ENCODE peak calls at places on chromosomes 7 and 10, in eight cellular contexts. O, Y, Q, B, H, J, K and D are unnamed samples.

GRCh38 chr7:517848-518629 is 1.6 kb downstream of the PDGFA start:
- DNase-seq in O (peak), H (peak), Y (peak), K (peak), Q (no peak), J (no peak), B (no peak), D (peak)

GRCh38 chr10:42593284-42593683 is 45.1 kb downstream of the ZNF33B start:
- DNase-seq in J (no peak), B (no peak), Y (no peak), H (no peak), O (no peak), Q (no peak), K (no peak), D (no peak)

GRCh38 chr7:99112097-99112496 is 31.8 kb downstream of the SMURF1 start:
- DNase-seq in Q (no peak), Y (no peak), B (no peak), O (no peak), H (no peak), J (no peak), K (no peak), D (no peak)

GRCh38 chr10:29386347-29386999 is 97.6 kb downstream of the LYZL1 start:
- DNase-seq in O (peak), H (no peak), J (peak), K (peak), Q (no peak), B (no peak), Y (no peak), D (no peak)

GRCh38 chr10:30445716-30446115 is 11.7 kb downstream of the MAP3K8 start:
- DNase-seq in J (no peak), K (no peak), B (no peak), Y (no peak), Q (no peak), O (peak), H (no peak), D (no peak)

GRCh38 chr10:124550305-124551034 is 88.8 kb downstream of the LHPP start:
- DNase-seq in K (no peak), H (no peak), Y (no peak), B (no peak), J (no peak), O (no peak), Q (no peak), D (no peak)

GRCh38 chr7:127862540-127862939 is 168.7 kb downstream of the LRRC4 start:
- DNase-seq in J (no peak), H (no peak), Y (no peak), K (no peak), Q (no peak), B (no peak), O (no peak), D (no peak)

GRCh38 chr10:69614130-69614529 is 15.9 kb upstream of the FAM241B start:
- DNase-seq in O (no peak), Q (no peak), K (no peak), B (no peak), J (no peak), H (no peak), Y (no peak), D (no peak)

GRCh38 chr10:121615401-121615800 is 17.2 kb upstream of the FGFR2 start:
- DNase-seq in Q (no peak), Y (no peak), O (peak), J (no peak), H (peak), B (no peak), K (no peak), D (no peak)

GRCh38 chr7:24971333-24972165 is 8.4 kb downstream of the OSBPL3 start:
- DNase-seq in H (no peak), O (peak), Y (no peak), K (no peak), J (no peak), Q (no peak), B (peak), D (no peak)

GRCh38 chr7:45179666-45180065 is 22.1 kb downstream of the RAMP3 start:
- DNase-seq in O (no peak), H (no peak), B (no peak), J (no peak), K (no peak), Y (no peak), Q (no peak), D (no peak)

GRCh38 chr10:122727426-122727825 is 27.8 kb upstream of the C10orf120 start:
- DNase-seq in H (no peak), O (no peak), Y (no peak), K (no peak), B (no peak), Q (no peak), J (no peak), D (no peak)

GRCh38 chr10:2714597-2714996 is 352.8 kb upstream of the PFKP start:
- DNase-seq in O (no peak), Q (no peak), Y (no peak), K (no peak), B (no peak), J (no peak), H (no peak), D (no peak)

GRCh38 chr7:148698397-148699023 is at the start of gene CUL1:
- DNase-seq in Q (peak), J (peak), K (peak), H (peak), B (no peak), Y (peak), O (peak), D (peak)

GRCh38 chr7:88759216-88759955 is at the start of gene ZNF804B:
- DNase-seq in O (no peak), B (no peak), K (peak), Y (no peak), J (no peak), Q (no peak), H (no peak), D (peak)

GRCh38 chr10:28913850-28914249 is 236.5 kb downstream of the BAMBI start:
- DNase-seq in O (no peak), Y (no peak), K (no peak), H (no peak), Q (no peak), B (no peak), J (no peak), D (no peak)

GRCh38 chr10:35561670-35562069 is 43.5 kb upstream of the GJD4 start:
- DNase-seq in H (peak), J (no peak), Q (no peak), O (no peak), K (no peak), B (no peak), Y (no peak), D (no peak)

GRCh38 chr7:120550494-120551048 is 277.6 kb downstream of the KCND2 start:
- DNase-seq in O (peak), B (peak), Q (no peak), Y (no peak), H (no peak), K (no peak), J (no peak), D (no peak)

GRCh38 chr7:149292101-149292823 is 30.3 kb downstream of the ZNF783 start:
- DNase-seq in K (peak), Q (no peak), H (no peak), J (no peak), B (peak), Y (no peak), O (peak), D (no peak)

GRCh38 chr7:16669581-16669980 is 23.6 kb downstream of the BZW2 start:
- DNase-seq in O (peak), H (no peak), K (no peak), Y (no peak), B (no peak), Q (no peak), J (no peak), D (no peak)

GRCh38 chr10:100799881-100800280 is 54.5 kb downstream of the PAX2 start:
- DNase-seq in K (no peak), Y (no peak), B (no peak), O (no peak), Q (no peak), J (no peak), H (no peak), D (no peak)

GRCh38 chr7:77993823-77994222 is 195.2 kb downstream of the PHTF2 start:
- DNase-seq in Q (no peak), Y (no peak), K (no peak), J (no peak), O (no peak), H (no peak), B (no peak), D (no peak)

GRCh38 chr7:98548981-98549380 is 68.1 kb upstream of the NPTX2 start:
- DNase-seq in H (no peak), Q (no peak), Y (no peak), J (no peak), O (no peak), K (no peak), B (no peak), D (no peak)

GRCh38 chr10:124737221-124737620 is 7.0 kb downstream of the FAM53B start:
- DNase-seq in H (no peak), O (no peak), Q (no peak), K (no peak), B (no peak), J (no peak), Y (no peak), D (no peak)

GRCh38 chr10:6191569-6191968 is 11.2 kb upstream of the PFKFB3 start:
- DNase-seq in J (no peak), B (no peak), O (no peak), K (no peak), Q (no peak), Y (no peak), H (no peak), D (no peak)

GRCh38 chr10:109902992-109903947 is 20.0 kb downstream of the XPNPEP1 start:
- DNase-seq in Q (no peak), K (no peak), O (no peak), J (no peak), B (no peak), H (no peak), Y (no peak), D (peak)

DNA sequence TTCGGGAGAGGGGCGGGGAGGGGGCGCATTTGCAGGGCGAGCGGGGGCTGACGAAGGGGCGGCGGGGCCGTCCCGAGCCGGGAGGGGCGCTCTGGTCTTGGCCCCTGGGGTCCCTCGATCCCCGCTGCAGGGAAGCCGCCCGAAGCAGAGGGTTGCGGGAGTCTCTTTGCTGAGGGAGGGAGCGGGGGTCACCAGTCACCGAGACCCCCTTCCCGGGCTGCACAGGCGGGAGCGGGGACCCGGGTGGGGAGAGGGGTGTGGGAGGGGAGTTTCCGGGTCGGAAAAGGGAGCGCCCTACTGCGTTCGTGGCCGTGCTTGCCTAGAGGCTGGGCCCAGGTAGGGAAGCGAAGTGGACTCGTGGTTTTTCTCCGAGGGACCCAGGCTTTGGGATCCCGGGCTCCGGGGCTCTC is 422 bp downstream of the AP1S1 start:
- DNase-seq in Q (no peak), O (no peak), H (no peak), B (no peak), J (no peak), K (no peak), Y (no peak), D (no peak)
- TF ChIP-seq CTCF in Q (no peak), O (no peak), H (no peak), B (no peak), J (no peak), K (no peak), Y (no peak), D (no peak)

DNA sequence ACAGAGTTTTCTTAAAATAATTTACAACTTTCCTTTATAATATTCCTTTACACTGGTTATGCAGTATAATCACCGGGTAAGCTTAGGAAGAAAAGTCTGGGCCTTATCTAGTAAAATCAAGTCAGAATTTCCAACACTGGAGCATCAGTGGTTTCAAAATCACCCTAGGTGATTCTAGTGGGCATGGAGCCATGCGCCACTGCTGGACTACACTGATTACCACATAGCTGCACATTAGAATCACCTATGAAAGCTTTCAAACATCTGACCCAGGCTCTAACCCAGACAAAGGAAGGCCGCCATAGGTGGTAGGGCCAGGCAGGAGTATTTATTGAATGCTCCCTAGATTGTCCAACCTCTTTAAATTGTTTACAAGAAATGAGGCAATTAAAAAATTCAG is 52.0 kb downstream of the NSUN6 start:
- DNase-seq in Q (no peak), B (no peak), J (no peak), O (no peak), K (no peak), H (no peak), Y (no peak), D (no peak)
- TF ChIP-seq CTCF in Q (no peak), B (no peak), J (no peak), O (no peak), K (no peak), H (no peak), Y (no peak), D (no peak)

GRCh38 chr7:23938937-23939552 is 229.0 kb downstream of the STK31 start:
- DNase-seq in H (no peak), O (peak), Y (no peak), J (no peak), Q (no peak), K (peak), B (no peak), D (no peak)
- TF ChIP-seq CTCF in H (no peak), O (peak), Y (no peak), J (no peak), Q (no peak), K (peak), B (peak), D (peak)

GRCh38 chr10:46314046-46314445 is 27.2 kb downstream of the ANTXRL start:
- DNase-seq in J (no peak), Y (no peak), K (no peak), O (no peak), H (no peak), B (no peak), Q (no peak), D (no peak)
- TF ChIP-seq CTCF in J (no peak), Y (no peak), K (no peak), O (no peak), H (no peak), B (no peak), Q (no peak), D (no peak)

GRCh38 chr7:151876899-151877777 is at the start of gene PRKAG2:
- DNase-seq in Q (peak), K (peak), B (no peak), J (peak), O (peak), H (peak), Y (peak), D (peak)
- TF ChIP-seq CTCF in Q (peak), K (peak), B (no peak), J (peak), O (no peak), H (no peak), Y (no peak), D (no peak)